ENCODE peak calls at places on chromosomes 16 and 17, in six cellular contexts. O, Y, B, W, R and V are unnamed samples.

GRCh38 chr17:77542551-77543490 is 402.1 kb downstream of the SEC14L1 start:
- DNase-seq in Y (peak; percentile 31), R (peak; percentile 34), W (peak; percentile 88), B (peak; percentile 29), O (peak; percentile 86), V (peak; percentile 82)

GRCh38 chr17:75720656-75721462 is at the start of gene ITGB4:
- DNase-seq in B (peak; percentile 14), R (peak; percentile 27), O (no peak), Y (peak; percentile 26), W (no peak), V (peak; percentile 45)

GRCh38 chr17:36705651-36706436 is 104.5 kb downstream of the MRM1 start:
- DNase-seq in B (peak; percentile 37), W (peak; percentile 49), Y (no peak), O (peak; percentile 65), R (no peak), V (no peak)

GRCh38 chr17:67982034-67982640 is 14.1 kb downstream of the C17orf58 start:
- DNase-seq in Y (no peak), B (no peak), W (no peak), R (no peak), O (no peak), V (no peak)

GRCh38 chr17:27609606-27610303 is 21.2 kb upstream of the LGALS9 start:
- DNase-seq in Y (no peak), B (no peak), W (peak; percentile 51), O (peak; percentile 63), R (no peak), V (no peak)

GRCh38 chr17:65523411-65523810 is 38.0 kb downstream of the AXIN2 start:
- DNase-seq in O (no peak), B (no peak), W (peak; percentile 18), Y (no peak), R (no peak), V (no peak)

GRCh38 chr16:6106061-6106460 is 1008.5 kb upstream of the EEF2KMT start:
- DNase-seq in W (no peak), R (no peak), Y (no peak), B (no peak), O (no peak), V (no peak)

GRCh38 chr17:46148247-46148646 is 45.0 kb downstream of the KANSL1 start:
- DNase-seq in Y (no peak), O (no peak), B (no peak), R (no peak), W (no peak), V (no peak)

GRCh38 chr16:67449739-67450138 is 18.8 kb downstream of the HSD11B2 start:
- DNase-seq in O (no peak), R (no peak), Y (no peak), W (no peak), B (no peak), V (no peak)

GRCh38 chr16:66131156-66131807 is 235.2 kb upstream of the CDH5 start:
- DNase-seq in Y (no peak), R (no peak), W (no peak), B (no peak), O (no peak), V (no peak)

GRCh38 chr17:951388-952132 is 28.0 kb downstream of the NXN start:
- DNase-seq in Y (no peak), R (no peak), O (peak; percentile 47), W (peak; percentile 53), B (no peak), V (no peak)

GRCh38 chr17:11980813-11981212 is 16.5 kb downstream of the ZNF18 start:
- DNase-seq in R (no peak), B (no peak), Y (no peak), W (peak; percentile 26), O (peak; percentile 44), V (no peak)

GRCh38 chr17:72632026-72632684 is 460.3 kb downstream of the SLC39A11 start:
- DNase-seq in R (no peak), Y (no peak), O (no peak), W (no peak), B (no peak), V (no peak)

GRCh38 chr17:73976676-73977521 is 226.6 kb upstream of the RPL38 start:
- DNase-seq in R (no peak), Y (no peak), B (no peak), O (no peak), W (peak; percentile 19), V (no peak)

GRCh38 chr16:68229431-68230175 is 6.3 kb downstream of the ESRP2 start:
- DNase-seq in R (no peak), B (peak; percentile 32), Y (no peak), O (peak; percentile 73), W (peak; percentile 76), V (peak; percentile 62)

GRCh38 chr17:81579298-81579697 is 27.1 kb upstream of the FAAP100 start:
- DNase-seq in O (no peak), W (no peak), Y (no peak), B (no peak), R (no peak), V (no peak)

GRCh38 chr17:71302721-71303549 is 817.9 kb upstream of the SOX9 start:
- DNase-seq in O (no peak), Y (no peak), B (no peak), R (no peak), W (no peak), V (no peak)

GRCh38 chr16:85370881-85371651 is 242.1 kb upstream of the GSE1 start:
- DNase-seq in R (no peak), O (no peak), Y (no peak), B (no peak), W (no peak), V (no peak)